ENCODE peak calls at places on chromosomes 5 and 9, in five cellular contexts. One of them, this sample, is unnamed.
A peak's percentile ranks its signal among the peaks of the same experiment; 100 is the strongest.

GRCh38 chr9:124300312-124300711 is 42.6 kb downstream of the NEK6 start:
- DNase-seq in GM12878: no peak
- DNase-seq in HL-60: no peak
- DNase-seq in HCT116: no peak
- DNase-seq in SK-N-SH: no peak
- DNase-seq in this sample: no peak

GRCh38 chr5:79488775-79489174 is 25.2 kb downstream of the HOMER1 start:
- DNase-seq in GM12878: no peak
- DNase-seq in HL-60: no peak
- DNase-seq in HCT116: no peak
- DNase-seq in SK-N-SH: no peak
- DNase-seq in this sample: no peak

GRCh38 chr5:170623576-170624181 is 119.9 kb downstream of the KCNIP1 start:
- DNase-seq in GM12878: no peak
- DNase-seq in HL-60: peak; percentile 30
- DNase-seq in HCT116: peak; percentile 48
- DNase-seq in SK-N-SH: peak; percentile 63
- DNase-seq in this sample: no peak

GRCh38 chr5:19771174-19771835 is 216.7 kb downstream of the CDH18 start:
- DNase-seq in GM12878: no peak
- DNase-seq in HL-60: no peak
- DNase-seq in HCT116: no peak
- DNase-seq in SK-N-SH: no peak
- DNase-seq in this sample: no peak

GRCh38 chr9:133321411-133321935 is 14.5 kb downstream of the SURF6 start:
- DNase-seq in GM12878: no peak
- DNase-seq in HL-60: no peak
- DNase-seq in HCT116: no peak
- DNase-seq in SK-N-SH: no peak
- DNase-seq in this sample: no peak

GRCh38 chr9:93262537-93263310 is 78.8 kb downstream of the WNK2 start:
- DNase-seq in GM12878: no peak
- DNase-seq in HL-60: no peak
- DNase-seq in HCT116: no peak
- DNase-seq in SK-N-SH: peak; percentile 22
- DNase-seq in this sample: no peak

GRCh38 chr5:139863361-139863760 is 67.8 kb downstream of the PSD2 start:
- DNase-seq in GM12878: no peak
- DNase-seq in HL-60: no peak
- DNase-seq in HCT116: no peak
- DNase-seq in SK-N-SH: no peak
- DNase-seq in this sample: no peak

GRCh38 chr5:56319281-56320242 is 86.4 kb upstream of the ANKRD55 start:
- DNase-seq in GM12878: no peak
- DNase-seq in HL-60: no peak
- DNase-seq in HCT116: no peak
- DNase-seq in SK-N-SH: no peak
- DNase-seq in this sample: no peak

GRCh38 chr9:128552744-128553221 is 396 bp downstream of the SPTAN1 start:
- DNase-seq in GM12878: no peak
- DNase-seq in HL-60: peak; percentile 52
- DNase-seq in HCT116: no peak
- DNase-seq in SK-N-SH: peak; percentile 80
- DNase-seq in this sample: no peak

GRCh38 chr5:4058899-4059298 is 463.3 kb downstream of the IRX1 start:
- DNase-seq in GM12878: no peak
- DNase-seq in HL-60: no peak
- DNase-seq in HCT116: no peak
- DNase-seq in SK-N-SH: no peak
- DNase-seq in this sample: no peak

DNA sequence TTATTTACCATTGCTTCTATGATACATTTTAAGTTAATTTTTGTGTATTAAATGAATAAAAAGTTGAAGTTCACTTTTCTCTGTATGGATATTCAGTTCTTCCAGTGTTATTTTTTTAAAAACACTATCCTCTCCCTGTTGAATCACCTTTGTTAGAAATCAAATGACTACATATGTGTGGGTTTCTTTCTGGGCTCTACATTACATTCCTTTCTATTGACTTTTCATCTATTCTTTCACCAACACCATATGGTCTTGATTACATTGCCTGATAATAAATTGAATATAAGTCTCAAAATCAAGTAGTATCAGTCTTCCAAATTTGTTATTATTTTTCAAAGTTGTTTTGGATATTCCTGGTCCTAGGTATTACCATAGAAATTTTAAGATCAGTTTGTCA is 7.3 kb upstream of the RASEF start:
- DNase-seq in GM12878: no peak
- DNase-seq in HL-60: no peak
- DNase-seq in HCT116: no peak
- DNase-seq in SK-N-SH: no peak
- DNase-seq in this sample: no peak
- H3K27ac ChIP-seq in GM12878: no peak overlapping the region
- H3K27ac ChIP-seq in HL-60: no peak overlapping the region
- H3K27ac ChIP-seq in HCT116: no peak overlapping the region
- H3K27ac ChIP-seq in SK-N-SH: no peak overlapping the region
- H3K27ac ChIP-seq in this sample: no peak overlapping the region

DNA sequence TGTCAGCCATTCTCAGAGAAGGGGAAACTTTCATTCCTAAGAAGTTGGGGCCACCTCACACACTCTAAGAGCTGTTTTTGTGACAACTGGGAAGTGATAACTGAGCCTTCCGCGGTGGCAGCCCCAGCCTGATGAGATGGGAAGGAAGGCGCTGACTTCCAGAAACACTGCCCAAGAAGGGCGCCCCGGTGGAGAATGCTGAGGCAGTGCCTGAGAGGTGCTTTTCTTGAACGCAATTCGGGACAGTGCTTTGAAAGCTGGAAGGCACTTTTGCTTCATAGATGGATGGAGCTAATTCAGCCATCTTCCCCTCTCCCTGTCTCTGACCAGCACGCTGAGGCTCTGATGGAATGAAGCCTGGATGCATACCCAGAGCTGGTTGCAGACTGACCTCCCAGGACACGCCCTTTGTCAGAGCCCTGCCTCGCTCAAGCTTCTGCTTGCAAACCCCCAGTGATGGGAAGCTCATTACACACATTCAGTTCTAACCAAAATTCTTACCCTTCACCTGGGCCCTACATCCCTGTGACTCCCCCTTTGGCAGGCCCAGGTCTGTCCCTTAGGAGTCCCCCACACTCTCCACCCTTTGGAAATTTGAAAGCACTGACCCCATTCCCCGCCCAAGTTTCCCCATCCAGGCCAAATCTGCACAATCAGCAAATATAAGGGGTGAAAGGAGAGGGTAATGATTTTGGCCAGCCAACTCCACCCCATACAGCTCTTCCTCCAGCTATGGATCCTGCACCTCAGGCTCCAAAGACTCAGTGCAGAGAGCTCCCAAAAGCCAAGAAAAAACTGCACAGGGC is 66.6 kb upstream of the SLC25A51 start:
- DNase-seq in GM12878: no peak
- DNase-seq in HL-60: no peak
- DNase-seq in HCT116: no peak
- DNase-seq in SK-N-SH: no peak
- DNase-seq in this sample: no peak
- TF ChIP-seq POLR2AphosphoS5 in GM12878: no peak
- TF ChIP-seq POLR2AphosphoS5 in HL-60: no peak
- TF ChIP-seq POLR2AphosphoS5 in HCT116: no peak
- TF ChIP-seq POLR2AphosphoS5 in SK-N-SH: no peak
- TF ChIP-seq POLR2AphosphoS5 in this sample: no peak

DNA sequence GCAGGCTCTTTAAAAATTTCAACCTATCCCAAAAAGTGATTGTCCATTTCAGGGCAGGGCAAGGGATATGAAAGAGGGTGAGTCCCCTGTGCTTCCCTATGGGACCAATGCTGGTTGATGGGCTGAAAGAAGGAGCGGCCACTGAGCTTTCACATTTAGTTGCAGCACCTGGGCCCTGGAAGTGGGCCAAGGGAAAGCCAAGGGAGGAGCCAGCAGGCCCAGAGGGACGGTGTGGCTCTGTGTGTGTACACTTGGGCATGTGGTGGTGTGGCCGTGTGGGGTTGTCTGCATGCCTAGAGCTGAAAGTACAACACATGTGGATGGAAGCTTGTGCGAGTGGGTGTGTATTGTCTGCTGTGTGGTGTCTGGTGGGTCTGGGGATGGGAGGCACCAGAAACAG is 14.0 kb upstream of the PSMD5 start:
- DNase-seq in GM12878: no peak
- DNase-seq in HL-60: no peak
- DNase-seq in HCT116: no peak
- DNase-seq in SK-N-SH: no peak
- DNase-seq in this sample: no peak
- TF ChIP-seq REST in GM12878: no peak
- TF ChIP-seq REST in HL-60: no peak
- TF ChIP-seq REST in HCT116: no peak
- TF ChIP-seq REST in SK-N-SH: no peak
- TF ChIP-seq REST in this sample: no peak

GRCh38 chr9:18294229-18294628 is 179.7 kb upstream of the ADAMTSL1 start:
- DNase-seq in GM12878: no peak
- DNase-seq in HL-60: no peak
- DNase-seq in HCT116: no peak
- DNase-seq in SK-N-SH: no peak
- DNase-seq in this sample: no peak
- H3K27ac ChIP-seq in GM12878: no peak overlapping the region
- H3K27ac ChIP-seq in HL-60: no peak overlapping the region
- H3K27ac ChIP-seq in HCT116: no peak overlapping the region
- H3K27ac ChIP-seq in SK-N-SH: no peak overlapping the region
- H3K27ac ChIP-seq in this sample: no peak overlapping the region

GRCh38 chr5:114053377-114053776 is 308.5 kb upstream of the KCNN2 start:
- DNase-seq in GM12878: no peak
- DNase-seq in HL-60: no peak
- DNase-seq in HCT116: no peak
- DNase-seq in SK-N-SH: no peak
- DNase-seq in this sample: no peak
- TF ChIP-seq POLR2AphosphoS5 in GM12878: no peak
- TF ChIP-seq POLR2AphosphoS5 in HL-60: no peak
- TF ChIP-seq POLR2AphosphoS5 in HCT116: no peak
- TF ChIP-seq POLR2AphosphoS5 in SK-N-SH: no peak
- TF ChIP-seq POLR2AphosphoS5 in this sample: no peak

DNA sequence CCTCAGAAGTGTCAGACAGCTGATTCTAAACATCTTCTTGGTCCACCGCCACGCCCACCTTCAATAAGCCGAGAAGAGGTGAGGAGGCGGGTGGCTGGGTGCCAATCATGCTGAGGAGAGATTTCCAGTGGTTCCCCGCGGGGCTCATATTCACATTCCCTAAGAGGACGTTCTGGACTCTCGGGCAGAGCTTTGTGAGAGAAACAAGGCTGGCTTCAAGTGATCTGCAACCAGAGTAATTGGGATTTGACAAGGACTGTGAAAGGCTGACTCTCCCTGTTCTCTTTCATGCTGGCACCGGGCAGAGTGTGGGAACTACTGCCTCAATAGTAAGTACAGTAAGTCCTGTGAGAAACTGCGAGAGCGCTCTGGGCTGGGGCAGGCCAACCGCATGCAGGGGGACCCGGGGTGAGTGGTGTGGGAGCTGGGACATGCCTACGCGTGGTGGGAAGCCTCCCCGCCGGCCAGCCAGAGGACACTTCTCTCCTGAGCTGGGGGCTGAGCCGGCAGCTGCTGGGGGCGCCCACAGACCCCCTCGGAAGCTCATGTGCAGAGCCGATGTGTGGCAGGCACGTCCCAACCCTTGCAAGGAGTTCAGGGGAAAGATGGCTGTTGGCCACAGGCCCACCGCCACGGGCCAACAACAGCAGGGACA is 110.9 kb downstream of the LIFR start:
- DNase-seq in GM12878: no peak
- DNase-seq in HL-60: no peak
- DNase-seq in HCT116: no peak
- DNase-seq in SK-N-SH: no peak
- DNase-seq in this sample: no peak
- TF ChIP-seq REST in GM12878: no peak
- TF ChIP-seq REST in HL-60: no peak
- TF ChIP-seq REST in HCT116: no peak
- TF ChIP-seq REST in SK-N-SH: no peak
- TF ChIP-seq REST in this sample: no peak

GRCh38 chr5:35781181-35781580 is 75.5 kb upstream of the IL7R start:
- DNase-seq in GM12878: no peak
- DNase-seq in HL-60: no peak
- DNase-seq in HCT116: no peak
- DNase-seq in SK-N-SH: no peak
- DNase-seq in this sample: no peak
- H3K27ac ChIP-seq in GM12878: no peak overlapping the region
- H3K27ac ChIP-seq in HL-60: no peak overlapping the region
- H3K27ac ChIP-seq in HCT116: no peak overlapping the region
- H3K27ac ChIP-seq in SK-N-SH: no peak overlapping the region
- H3K27ac ChIP-seq in this sample: no peak overlapping the region

GRCh38 chr5:95858661-95859326 is 36.3 kb upstream of the GLRX start:
- DNase-seq in GM12878: peak; percentile 67
- DNase-seq in HL-60: peak; percentile 74
- DNase-seq in HCT116: peak; percentile 71
- DNase-seq in SK-N-SH: peak; percentile 93
- DNase-seq in this sample: peak; percentile 96
- TF ChIP-seq POLR2AphosphoS5 in GM12878: no peak
- TF ChIP-seq POLR2AphosphoS5 in HL-60: no peak
- TF ChIP-seq POLR2AphosphoS5 in HCT116: no peak
- TF ChIP-seq POLR2AphosphoS5 in SK-N-SH: no peak
- TF ChIP-seq POLR2AphosphoS5 in this sample: no peak

GRCh38 chr5:174610968-174611367 is 113.4 kb upstream of the MSX2 start:
- DNase-seq in GM12878: no peak
- DNase-seq in HL-60: no peak
- DNase-seq in HCT116: no peak
- DNase-seq in SK-N-SH: no peak
- DNase-seq in this sample: no peak

GRCh38 chr5:174606646-174607045 is 117.7 kb upstream of the MSX2 start:
- DNase-seq in GM12878: no peak
- DNase-seq in HL-60: no peak
- DNase-seq in HCT116: no peak
- DNase-seq in SK-N-SH: no peak
- DNase-seq in this sample: no peak

GRCh38 chr5:174607205-174607604 is 117.2 kb upstream of the MSX2 start:
- DNase-seq in GM12878: no peak
- DNase-seq in HL-60: no peak
- DNase-seq in HCT116: no peak
- DNase-seq in SK-N-SH: no peak
- DNase-seq in this sample: no peak

GRCh38 chr5:174609116-174609515 is 115.3 kb upstream of the MSX2 start:
- DNase-seq in GM12878: no peak
- DNase-seq in HL-60: no peak
- DNase-seq in HCT116: peak; percentile 77
- DNase-seq in SK-N-SH: no peak
- DNase-seq in this sample: no peak

GRCh38 chr5:174608631-174609097 is 115.7 kb upstream of the MSX2 start:
- DNase-seq in GM12878: no peak
- DNase-seq in HL-60: peak; percentile 32
- DNase-seq in HCT116: peak; percentile 67
- DNase-seq in SK-N-SH: peak; percentile 42
- DNase-seq in this sample: no peak
- TF ChIP-seq REST in GM12878: no peak
- TF ChIP-seq REST in HL-60: no peak
- TF ChIP-seq REST in HCT116: no peak
- TF ChIP-seq REST in SK-N-SH: no peak
- TF ChIP-seq REST in this sample: no peak

This sample was measured in Panc1.